ENCODE peak calls at places on chromosomes 5 and 9, in five cellular contexts. K, P, W, L and H are unnamed samples.

GRCh38 chr5:92945630-92946097 is 635.4 kb downstream of the NR2F1-AS1 start:
- DNase-seq in K (peak), L (no peak), W (no peak), P (peak), H (no peak)

GRCh38 chr5:41154491-41154890 is 58.8 kb downstream of the C6 start:
- DNase-seq in W (no peak), L (no peak), P (no peak), K (no peak), H (no peak)

GRCh38 chr5:61306531-61307195 is 25.4 kb upstream of the ZSWIM6 start:
- DNase-seq in P (peak), W (no peak), K (peak), L (no peak), H (no peak)

GRCh38 chr9:127735530-127736176 is 559 bp upstream of the TOR2A start:
- DNase-seq in K (no peak), W (no peak), P (no peak), L (no peak), H (no peak)

GRCh38 chr5:113463032-113463431 is 25.2 kb downstream of the MCC start:
- DNase-seq in W (no peak), P (no peak), L (no peak), K (no peak), H (no peak)

GRCh38 chr9:135752281-135753204 is 50.6 kb downstream of the KCNT1 start:
- DNase-seq in P (no peak), L (no peak), K (no peak), W (no peak), H (no peak)

GRCh38 chr5:42887575-42887974 is 75.9 kb upstream of the SELENOP start:
- DNase-seq in W (no peak), K (no peak), P (no peak), L (no peak), H (no peak)

GRCh38 chr5:141100243-141100805 is at the start of gene PCDHB3:
- DNase-seq in L (peak), P (peak), W (no peak), K (peak), H (peak)

GRCh38 chr5:123035320-123035949 is 1.1 kb downstream of the PPIC start:
- DNase-seq in L (peak), P (peak), K (peak), W (no peak), H (peak)

GRCh38 chr9:121718063-121718462 is 66.6 kb downstream of the DAB2IP start:
- DNase-seq in P (no peak), K (peak), L (no peak), W (no peak), H (peak)

GRCh38 chr5:172939561-172939960 is 19.7 kb upstream of the RPL26L1 start:
- DNase-seq in P (no peak), K (peak), W (no peak), L (no peak), H (no peak)

GRCh38 chr5:163821142-163821541 is 315.7 kb downstream of the MAT2B start:
- DNase-seq in W (no peak), K (no peak), L (no peak), P (no peak), H (no peak)

GRCh38 chr9:134487066-134487710 is 154.4 kb upstream of the COL5A1 start:
- DNase-seq in W (no peak), L (no peak), K (no peak), P (no peak), H (no peak)

GRCh38 chr5:159657766-159658165 is 258.5 kb upstream of the ADRA1B start:
- DNase-seq in P (no peak), K (no peak), W (no peak), L (no peak), H (no peak)

GRCh38 chr5:1772634-1773033 is 27.0 kb downstream of the MRPL36 start:
- DNase-seq in K (peak), W (no peak), P (peak), L (no peak), H (peak)

GRCh38 chr9:20462410-20462809 is 159.9 kb downstream of the MLLT3 start:
- DNase-seq in P (no peak), W (no peak), L (no peak), K (no peak), H (no peak)

GRCh38 chr5:83924171-83924570 is 203.5 kb upstream of the HAPLN1 start:
- DNase-seq in K (peak), W (no peak), P (no peak), L (no peak), H (no peak)

GRCh38 chr9:114371986-114372917 is 15.5 kb downstream of the AKNA start:
- DNase-seq in L (no peak), W (no peak), K (no peak), P (no peak), H (peak)
- TF ChIP-seq RFX5 in L (no peak), W (no peak), K (no peak), P (no peak), H (no peak)

DNA sequence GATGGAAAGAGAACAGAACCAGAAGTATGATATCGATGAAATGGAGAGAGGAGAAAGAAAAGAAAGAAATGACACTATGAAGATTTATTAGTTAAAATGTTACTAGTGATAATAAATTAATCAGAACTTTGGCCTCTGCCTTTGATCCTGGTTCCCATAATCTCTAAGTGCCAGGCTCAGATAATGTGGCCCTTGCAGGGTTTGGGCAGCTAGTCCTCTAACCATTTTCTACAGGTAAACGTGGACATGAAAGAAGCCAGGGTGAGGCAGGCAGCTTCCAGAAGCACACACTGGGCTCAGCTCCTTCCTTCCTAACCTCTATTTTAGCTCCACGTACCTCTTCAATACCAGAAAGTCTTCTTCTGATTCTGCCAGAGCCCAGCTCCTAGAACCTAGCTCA is 30.6 kb downstream of the SYK start:
- DNase-seq in W (no peak), K (no peak), P (no peak), L (no peak), H (no peak)
- TF ChIP-seq RFX5 in W (no peak), K (no peak), P (no peak), L (no peak), H (no peak)

GRCh38 chr5:71663570-71663969 is 55.5 kb upstream of the CARTPT start:
- DNase-seq in L (no peak), W (no peak), K (no peak), P (no peak), H (no peak)
- TF ChIP-seq RFX5 in L (no peak), W (no peak), K (no peak), P (no peak), H (no peak)

GRCh38 chr9:129102791-129103594 is 7.6 kb downstream of the CRAT start:
- DNase-seq in W (no peak), P (peak), L (peak), K (peak), H (peak)
- TF ChIP-seq RFX5 in W (no peak), P (no peak), L (no peak), K (no peak), H (no peak)

GRCh38 chr5:9431151-9431495 is 114.8 kb downstream of the SEMA5A start:
- DNase-seq in K (no peak), W (no peak), L (no peak), P (no peak), H (no peak)
- TF ChIP-seq RFX5 in K (no peak), W (no peak), L (no peak), P (no peak), H (no peak)

DNA sequence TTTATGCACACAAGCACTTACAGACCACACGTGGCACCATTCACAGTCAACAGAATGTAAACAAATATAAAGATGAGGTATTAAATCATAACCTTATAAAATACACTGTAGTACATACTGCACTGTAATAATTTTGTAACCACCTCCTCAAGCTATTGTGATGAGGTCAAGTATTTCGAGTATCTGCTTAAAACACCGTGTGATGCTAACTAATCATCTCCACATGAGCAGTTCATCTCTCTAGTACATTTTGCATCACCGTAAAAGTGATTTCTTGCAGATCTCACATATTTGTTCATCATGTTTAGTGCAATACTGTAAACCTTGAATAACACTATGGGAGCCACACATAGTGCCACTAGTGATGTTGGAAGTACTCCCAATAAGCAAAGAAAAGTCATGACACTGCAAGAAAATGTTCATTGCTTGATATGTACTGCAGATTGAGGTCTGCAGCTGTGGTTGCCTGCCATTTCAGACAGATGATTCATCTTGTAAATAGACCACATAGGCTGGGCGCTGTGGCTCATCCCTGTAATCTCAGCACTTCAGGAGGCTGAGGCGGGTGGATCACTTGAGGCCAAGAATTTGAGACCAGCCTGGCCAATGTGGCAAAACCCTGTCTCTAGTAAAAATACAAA is 44.3 kb downstream of the FOXB2 start:
- DNase-seq in L (no peak), W (no peak), K (peak), P (peak), H (no peak)
- TF ChIP-seq RFX5 in L (no peak), W (no peak), K (no peak), P (no peak), H (no peak)

DNA sequence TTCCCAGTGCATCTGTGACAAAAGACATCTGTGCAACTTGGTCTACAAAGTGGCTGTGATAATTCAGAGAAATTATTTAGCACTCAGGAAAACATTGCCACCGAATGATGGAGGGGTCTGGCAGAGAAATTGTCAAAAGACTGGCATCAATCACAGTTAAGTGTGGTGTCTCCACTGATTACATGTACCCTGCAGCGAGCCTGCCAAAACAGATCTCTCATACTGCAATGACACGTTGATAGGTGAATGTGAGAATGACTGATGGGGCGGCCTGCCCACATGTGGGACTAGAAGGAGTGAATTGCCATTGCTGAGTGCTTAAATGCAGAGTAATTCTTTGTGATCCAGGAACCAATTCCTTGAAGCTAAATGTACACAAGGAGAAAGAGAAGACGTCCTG is 136.4 kb upstream of the PCSK5 start:
- DNase-seq in W (no peak), K (no peak), L (no peak), P (no peak), H (no peak)
- TF ChIP-seq RFX5 in W (no peak), K (no peak), L (no peak), P (no peak), H (no peak)

DNA sequence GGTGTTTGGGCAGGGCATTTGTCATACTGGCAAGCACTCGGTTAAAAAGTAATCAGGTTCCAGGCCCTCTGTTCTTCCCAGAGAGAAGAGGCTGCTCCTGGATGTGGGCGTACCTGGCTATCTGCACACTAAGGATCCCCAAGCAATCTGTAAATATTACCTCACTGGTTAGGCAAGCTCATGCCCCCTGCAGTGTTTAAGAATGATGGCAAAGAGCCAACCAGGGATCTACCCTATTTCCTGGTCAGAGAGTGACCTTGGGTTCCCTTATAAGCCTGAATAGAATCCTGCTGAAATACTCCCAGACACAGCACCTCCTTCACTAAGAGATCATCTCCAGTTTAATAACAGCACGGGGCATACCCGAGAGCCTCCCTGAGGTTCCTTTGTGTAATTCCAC is 181.2 kb downstream of the PIK3R1 start:
- DNase-seq in W (no peak), P (peak), L (no peak), K (no peak), H (no peak)
- TF ChIP-seq RFX5 in W (no peak), P (no peak), L (no peak), K (no peak), H (no peak)

DNA sequence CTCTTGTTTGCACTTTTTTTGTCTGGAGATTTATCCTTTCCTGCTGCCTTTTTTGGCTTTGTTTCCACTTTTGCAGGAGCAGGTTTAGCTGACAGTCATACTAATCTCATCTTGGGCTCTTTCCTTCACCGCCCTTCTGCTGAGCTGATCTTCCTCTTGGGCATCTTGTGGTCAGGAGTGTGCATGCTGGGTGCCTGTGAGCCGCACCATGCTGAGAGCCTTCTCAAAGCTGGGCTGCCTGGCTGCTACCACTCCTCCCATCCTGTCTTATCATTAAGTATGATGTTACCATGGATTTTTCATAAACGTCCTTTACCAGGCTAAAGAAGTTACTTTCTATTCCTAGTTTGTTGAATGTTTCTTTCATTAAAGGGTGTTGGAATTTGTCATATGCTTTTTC is 49.5 kb upstream of the MCCC2 start:
- DNase-seq in W (no peak), P (no peak), K (no peak), L (no peak), H (no peak)
- TF ChIP-seq RFX5 in W (no peak), P (no peak), K (no peak), L (no peak), H (no peak)